ENCODE peak calls at places on chromosomes 5 and 9, in nine cellular contexts. P is astrocyte, Y is AG04450, O is cardiac muscle cell, J is PC-9, U is aorta, K is cardiac fibroblast, F is fibroblast of villous mesenchyme, M is lung. L is an unnamed sample.

GRCh38 chr9:106874031-106874430 is 11.1 kb downstream of the ZNF462 start:
- DNase-seq in P (no peak), Y (no peak), O (no peak), J (no peak), U (no peak), K (no peak), F (no peak), M (no peak), L (no peak)

GRCh38 chr9:107368696-107369095 is 85.6 kb downstream of the RAD23B start:
- DNase-seq in P (no peak), Y (no peak), O (peak; percentile 45), J (no peak), U (no peak), K (peak; percentile 25), F (no peak), M (no peak), L (no peak)

GRCh38 chr5:6541256-6542013 is 91.4 kb downstream of the NSUN2 start:
- DNase-seq in P (no peak), Y (no peak), O (no peak), J (no peak), U (no peak), K (no peak), F (no peak), M (no peak), L (no peak)

GRCh38 chr9:84397822-84398221 is 57.3 kb upstream of the SLC28A3 start:
- DNase-seq in P (peak; percentile 61), Y (peak; percentile 8), O (peak; percentile 60), J (no peak), U (no peak), K (peak; percentile 55), F (peak; percentile 32), M (no peak), L (peak; percentile 80)

GRCh38 chr9:26954050-26954508 is 2.1 kb upstream of the IFT74 start:
- DNase-seq in P (no peak), Y (no peak), O (peak; percentile 15), J (no peak), U (no peak), K (no peak), F (no peak), M (no peak), L (peak; percentile 18)

GRCh38 chr9:92969516-92970466 is 22.5 kb downstream of the FGD3 start:
- DNase-seq in P (no peak), Y (no peak), O (no peak), J (no peak), U (no peak), K (no peak), F (no peak), M (no peak), L (no peak)

GRCh38 chr5:134026521-134027202 is 21.9 kb upstream of the VDAC1 start:
- DNase-seq in P (peak; percentile 60), Y (peak; percentile 29), O (peak; percentile 73), J (peak; percentile 60), U (no peak), K (peak; percentile 70), F (peak; percentile 66), M (no peak), L (peak; percentile 87)

GRCh38 chr9:86795861-86796497 is 151.3 kb downstream of the GAS1 start:
- DNase-seq in P (peak; percentile 60), Y (peak; percentile 58), O (peak; percentile 97), J (no peak), U (peak; percentile 56), K (peak; percentile 98), F (peak; percentile 84), M (peak; percentile 38), L (peak; percentile 90)

GRCh38 chr5:151699071-151699901 is 12.6 kb upstream of the SPARC start:
- DNase-seq in P (peak; percentile 98), Y (peak; percentile 97), O (peak; percentile 98), J (peak; percentile 43), U (peak; percentile 92), K (peak; percentile 97), F (peak; percentile 100), M (peak; percentile 51), L (peak; percentile 98)

GRCh38 chr5:147245381-147246055 is 10.7 kb downstream of the STK32A start:
- DNase-seq in P (no peak), Y (no peak), O (no peak), J (no peak), U (no peak), K (no peak), F (no peak), M (no peak), L (no peak)

GRCh38 chr5:13354611-13355010 is 589.9 kb downstream of the DNAH5 start:
- DNase-seq in P (peak; percentile 67), Y (no peak), O (no peak), J (no peak), U (no peak), K (no peak), F (no peak), M (no peak), L (no peak)

GRCh38 chr9:129598089-129598596 is 22.8 kb downstream of the C9orf50 start:
- DNase-seq in P (no peak), Y (no peak), O (no peak), J (no peak), U (no peak), K (no peak), F (no peak), M (no peak), L (no peak)

GRCh38 chr5:156051972-156052371 is 275.0 kb upstream of the SGCD start:
- DNase-seq in P (no peak), Y (no peak), O (no peak), J (no peak), U (no peak), K (no peak), F (no peak), M (no peak), L (no peak)

GRCh38 chr9:72888943-72889342 is 63.9 kb downstream of the ALDH1A1 start:
- DNase-seq in P (no peak), Y (no peak), O (no peak), J (no peak), U (no peak), K (no peak), F (no peak), M (no peak), L (no peak)

GRCh38 chr9:133090187-133090586 is 28.4 kb downstream of the CEL start:
- DNase-seq in P (no peak), Y (no peak), O (no peak), J (no peak), U (no peak), K (no peak), F (no peak), M (no peak), L (no peak)

GRCh38 chr9:129414377-129415021 is 206.4 kb downstream of the C9orf50 start:
- DNase-seq in P (peak; percentile 23), Y (no peak), O (peak; percentile 48), J (no peak), U (no peak), K (peak; percentile 55), F (peak; percentile 77), M (no peak), L (peak; percentile 62)

GRCh38 chr5:55055183-55055582 is 31.1 kb downstream of the GZMK start:
- DNase-seq in P (no peak), Y (no peak), O (no peak), J (no peak), U (no peak), K (no peak), F (no peak), M (no peak), L (no peak)

GRCh38 chr5:102901821-102902448 is 146.8 kb downstream of the PAM start:
- DNase-seq in P (no peak), Y (no peak), O (no peak), J (no peak), U (no peak), K (no peak), F (peak; percentile 48), M (no peak), L (no peak)

GRCh38 chr9:134490446-134490845 is 151.2 kb upstream of the COL5A1 start:
- DNase-seq in P (no peak), Y (no peak), O (no peak), J (no peak), U (peak; percentile 10), K (no peak), F (no peak), M (no peak), L (no peak)
- H3K4me3 ChIP-seq in P (no peak overlapping the region), Y (no peak overlapping the region), O (no peak overlapping the region), J (no peak overlapping the region), U (no peak overlapping the region), K (no peak overlapping the region), F (no peak overlapping the region), M (no peak overlapping the region), L (no peak overlapping the region)

GRCh38 chr5:31855527-31855862 is 216.6 kb downstream of the PDZD2 start:
- DNase-seq in P (no peak), Y (no peak), O (no peak), J (no peak), U (no peak), K (no peak), F (peak; percentile 55), M (no peak), L (no peak)
- H3K4me3 ChIP-seq in P (peak overlapping the region; percentile 81), Y (peak overlapping the region; percentile 51), O (peak overlapping the region; percentile 42), J (no peak overlapping the region), U (no peak overlapping the region), K (peak overlapping the region; percentile 60), F (peak overlapping the region; percentile 67), M (peak overlapping the region; percentile 65), L (peak overlapping the region; percentile 59)

GRCh38 chr5:68226564-68227073 is 11.1 kb downstream of the PIK3R1 start:
- DNase-seq in P (no peak), Y (no peak), O (no peak), J (no peak), U (no peak), K (no peak), F (no peak), M (no peak), L (no peak)

GRCh38 chr5:68227532-68228160 is 12.1 kb downstream of the PIK3R1 start:
- DNase-seq in P (no peak), Y (no peak), O (no peak), J (no peak), U (no peak), K (no peak), F (no peak), M (no peak), L (peak; percentile 52)

GRCh38 chr5:68224561-68225187 is 9.1 kb downstream of the PIK3R1 start:
- DNase-seq in P (peak; percentile 67), Y (no peak), O (peak; percentile 59), J (no peak), U (no peak), K (peak; percentile 50), F (peak; percentile 49), M (no peak), L (peak; percentile 67)

GRCh38 chr5:68225188-68225910 is 9.8 kb downstream of the PIK3R1 start:
- DNase-seq in P (peak; percentile 82), Y (peak; percentile 51), O (peak; percentile 93), J (peak; percentile 29), U (peak; percentile 63), K (peak; percentile 91), F (peak; percentile 85), M (peak; percentile 79), L (peak; percentile 94)

GRCh38 chr5:68225911-68226563 is 10.5 kb downstream of the PIK3R1 start:
- DNase-seq in P (no peak), Y (no peak), O (no peak), J (no peak), U (no peak), K (peak; percentile 39), F (no peak), M (no peak), L (no peak)
- H3K4me3 ChIP-seq in P (no peak overlapping the region), Y (no peak overlapping the region), O (no peak overlapping the region), J (no peak overlapping the region), U (no peak overlapping the region), K (no peak overlapping the region), F (no peak overlapping the region), M (no peak overlapping the region), L (no peak overlapping the region)

DNA sequence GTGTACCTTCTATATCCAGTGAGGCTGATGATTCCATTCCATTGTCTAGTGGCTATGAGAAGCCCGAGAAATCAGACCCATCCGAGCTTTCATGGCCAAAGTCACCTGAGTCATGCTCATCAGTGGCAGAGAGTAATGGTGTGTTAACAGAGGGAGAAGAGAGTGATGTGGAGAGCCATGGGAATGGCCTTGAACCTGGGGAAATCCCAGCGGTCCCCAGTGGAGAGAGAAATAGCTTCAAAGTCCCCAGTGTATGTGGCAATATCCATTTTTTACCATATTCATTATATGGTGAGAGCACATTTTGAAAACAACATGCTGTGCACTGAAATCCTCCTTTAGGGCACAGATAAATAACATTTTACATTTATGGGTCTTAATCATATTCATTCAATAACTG is 228.6 kb downstream of the KDM4C start:
- DNase-seq in P (no peak), Y (no peak), O (no peak), J (no peak), U (no peak), K (no peak), F (no peak), M (no peak), L (no peak)
- H3K4me3 ChIP-seq in P (no peak overlapping the region), Y (no peak overlapping the region), O (no peak overlapping the region), J (no peak overlapping the region), U (no peak overlapping the region), K (no peak overlapping the region), F (no peak overlapping the region), M (no peak overlapping the region), L (no peak overlapping the region)

L was measured in choroid plexus epithelial cell.